ENCODE peak calls at places on chromosomes 7 and 10, in four cellular contexts. One of them, this sample, is unnamed. For H3K9me1, the result is how much of the 10 kb centered on the place peaks cover.

GRCh38 chr7:114784756-114785155 is 137.1 kb upstream of the MDFIC start:
- DNase-seq in IMR-90: no peak
- DNase-seq in K562: no peak
- DNase-seq in keratinocyte: peak
- DNase-seq in this sample: no peak

GRCh38 chr7:44145419-44145968 is 4.4 kb upstream of the MYL7 start:
- DNase-seq in IMR-90: no peak
- DNase-seq in K562: peak
- DNase-seq in keratinocyte: no peak
- DNase-seq in this sample: no peak

GRCh38 chr10:4931587-4931986 is 31.6 kb upstream of the AKR1C1 start:
- DNase-seq in IMR-90: no peak
- DNase-seq in K562: no peak
- DNase-seq in keratinocyte: no peak
- DNase-seq in this sample: no peak

GRCh38 chr7:121753965-121754364 is 119.0 kb upstream of the PTPRZ1 start:
- DNase-seq in IMR-90: no peak
- DNase-seq in K562: no peak
- DNase-seq in keratinocyte: no peak
- DNase-seq in this sample: no peak

GRCh38 chr7:95798401-95798930 is 26.1 kb downstream of the DYNC1I1 start:
- DNase-seq in IMR-90: no peak
- DNase-seq in K562: no peak
- DNase-seq in keratinocyte: no peak
- DNase-seq in this sample: peak

GRCh38 chr10:57162231-57162630 is 801.2 kb upstream of the ZWINT start:
- DNase-seq in IMR-90: no peak
- DNase-seq in K562: no peak
- DNase-seq in keratinocyte: no peak
- DNase-seq in this sample: no peak

GRCh38 chr10:93458821-93459257 is 23.3 kb downstream of the MYOF start:
- DNase-seq in IMR-90: peak
- DNase-seq in K562: no peak
- DNase-seq in keratinocyte: peak
- DNase-seq in this sample: peak

GRCh38 chr10:5944389-5945202 is 32.7 kb downstream of the IL15RA start:
- DNase-seq in IMR-90: peak
- DNase-seq in K562: no peak
- DNase-seq in keratinocyte: peak
- DNase-seq in this sample: peak

GRCh38 chr7:36686499-36686898 is 37.8 kb downstream of the AOAH start:
- DNase-seq in IMR-90: peak
- DNase-seq in K562: no peak
- DNase-seq in keratinocyte: peak
- DNase-seq in this sample: no peak

GRCh38 chr7:138666385-138666784 is 34.8 kb downstream of the SVOPL start:
- DNase-seq in IMR-90: no peak
- DNase-seq in K562: no peak
- DNase-seq in keratinocyte: no peak
- DNase-seq in this sample: no peak

GRCh38 chr10:36488579-36488978 is 636.8 kb upstream of the ANKRD30A start:
- DNase-seq in IMR-90: no peak
- DNase-seq in K562: no peak
- DNase-seq in keratinocyte: no peak
- DNase-seq in this sample: peak

GRCh38 chr7:38321515-38321944 is 48.1 kb upstream of the TARP start:
- DNase-seq in IMR-90: peak
- DNase-seq in K562: no peak
- DNase-seq in keratinocyte: no peak
- DNase-seq in this sample: no peak

GRCh38 chr10:63143984-63144383 is 10.9 kb downstream of the NRBF2 start:
- DNase-seq in IMR-90: no peak
- DNase-seq in K562: no peak
- DNase-seq in keratinocyte: no peak
- DNase-seq in this sample: no peak

GRCh38 chr7:116598278-116598677 is 73.4 kb downstream of the CAV1 start:
- DNase-seq in IMR-90: no peak
- DNase-seq in K562: peak
- DNase-seq in keratinocyte: no peak
- DNase-seq in this sample: no peak

GRCh38 chr7:45579386-45579785 is 5.2 kb downstream of the ADCY1 start:
- DNase-seq in IMR-90: no peak
- DNase-seq in K562: peak
- DNase-seq in keratinocyte: no peak
- DNase-seq in this sample: no peak

GRCh38 chr10:76649723-76650127 is 987.9 kb downstream of the KCNMA1 start:
- DNase-seq in IMR-90: peak
- DNase-seq in K562: no peak
- DNase-seq in keratinocyte: no peak
- DNase-seq in this sample: no peak

GRCh38 chr7:74256446-74257408 is 2.5 kb upstream of the RFC2 start:
- DNase-seq in IMR-90: peak
- DNase-seq in K562: no peak
- DNase-seq in keratinocyte: no peak
- DNase-seq in this sample: peak

GRCh38 chr10:129954916-129955315 is 9.2 kb downstream of the EBF3 start:
- DNase-seq in IMR-90: no peak
- DNase-seq in K562: no peak
- DNase-seq in keratinocyte: no peak
- DNase-seq in this sample: no peak

GRCh38 chr7:77409739-77410545 is 6.2 kb downstream of the GSAP start:
- DNase-seq in IMR-90: peak
- DNase-seq in K562: no peak
- DNase-seq in keratinocyte: peak
- DNase-seq in this sample: no peak

GRCh38 chr7:141649865-141650499 is 52.0 kb downstream of the DENND11 start:
- DNase-seq in IMR-90: peak
- DNase-seq in K562: peak
- DNase-seq in keratinocyte: peak
- DNase-seq in this sample: peak

GRCh38 chr10:31102421-31102820 is 70.8 kb upstream of the ZNF438 start:
- DNase-seq in IMR-90: no peak
- DNase-seq in K562: no peak
- DNase-seq in keratinocyte: no peak
- DNase-seq in this sample: no peak

GRCh38 chr10:118151461-118151860 is 104.7 kb upstream of the RAB11FIP2 start:
- DNase-seq in IMR-90: no peak
- DNase-seq in K562: no peak
- DNase-seq in keratinocyte: no peak
- DNase-seq in this sample: no peak

DNA sequence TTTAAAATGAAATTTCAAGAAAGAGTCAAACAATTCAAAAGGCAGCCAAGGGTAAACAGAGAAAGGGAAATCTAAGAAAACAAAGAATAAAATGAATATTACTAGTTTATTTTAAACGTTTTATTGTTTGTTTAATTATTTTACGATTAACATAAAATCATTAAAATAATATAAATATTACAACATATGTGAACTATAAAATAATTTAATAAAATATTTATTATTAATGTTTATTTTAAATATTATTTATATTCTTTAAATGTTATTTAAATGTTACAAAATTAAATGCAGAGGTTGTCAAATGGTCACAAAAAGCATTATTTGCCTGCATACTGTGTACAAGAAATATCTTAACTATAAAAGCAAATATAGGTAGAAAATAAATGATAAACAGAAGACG is 786.7 kb upstream of the GHITM start:
- DNase-seq in IMR-90: no peak
- DNase-seq in K562: no peak
- DNase-seq in keratinocyte: no peak
- DNase-seq in this sample: no peak
- H3K9me1 ChIP-seq in IMR-90: under half
- H3K9me1 ChIP-seq in K562: under half
- H3K9me1 ChIP-seq in keratinocyte: under half
- H3K9me1 ChIP-seq in this sample: under half

GRCh38 chr10:86651021-86651471 is 3.3 kb upstream of the OPN4 start:
- DNase-seq in IMR-90: no peak
- DNase-seq in K562: no peak
- DNase-seq in keratinocyte: no peak
- DNase-seq in this sample: no peak
- H3K9me1 ChIP-seq in IMR-90: under half
- H3K9me1 ChIP-seq in K562: under half
- H3K9me1 ChIP-seq in keratinocyte: under half
- H3K9me1 ChIP-seq in this sample: under half

GRCh38 chr10:43355749-43356371 is 15.6 kb upstream of the FXYD4 start:
- DNase-seq in IMR-90: no peak
- DNase-seq in K562: no peak
- DNase-seq in keratinocyte: peak
- DNase-seq in this sample: no peak

GRCh38 chr10:43352951-43353350 is 18.5 kb upstream of the FXYD4 start:
- DNase-seq in IMR-90: no peak
- DNase-seq in K562: no peak
- DNase-seq in keratinocyte: no peak
- DNase-seq in this sample: no peak

GRCh38 chr10:43354325-43354635 is 17.2 kb upstream of the FXYD4 start:
- DNase-seq in IMR-90: no peak
- DNase-seq in K562: peak
- DNase-seq in keratinocyte: no peak
- DNase-seq in this sample: no peak

GRCh38 chr10:43353495-43354324 is 17.7 kb upstream of the FXYD4 start:
- DNase-seq in IMR-90: no peak
- DNase-seq in K562: no peak
- DNase-seq in keratinocyte: no peak
- DNase-seq in this sample: peak

GRCh38 chr10:43354879-43355380 is 16.5 kb upstream of the FXYD4 start:
- DNase-seq in IMR-90: no peak
- DNase-seq in K562: no peak
- DNase-seq in keratinocyte: no peak
- DNase-seq in this sample: no peak
- H3K9me1 ChIP-seq in IMR-90: under half
- H3K9me1 ChIP-seq in K562: under half
- H3K9me1 ChIP-seq in keratinocyte: under half
- H3K9me1 ChIP-seq in this sample: under half

GRCh38 chr10:91462423-91462822 is 52.3 kb downstream of the HECTD2 start:
- DNase-seq in IMR-90: peak
- DNase-seq in K562: no peak
- DNase-seq in keratinocyte: no peak
- DNase-seq in this sample: peak
- H3K9me1 ChIP-seq in IMR-90: under half
- H3K9me1 ChIP-seq in K562: under half
- H3K9me1 ChIP-seq in keratinocyte: under half
- H3K9me1 ChIP-seq in this sample: under half

GRCh38 chr7:64562246-64562620 is 638 bp downstream of the ZNF680 start:
- DNase-seq in IMR-90: no peak
- DNase-seq in K562: no peak
- DNase-seq in keratinocyte: no peak
- DNase-seq in this sample: no peak
- H3K9me1 ChIP-seq in IMR-90: under half
- H3K9me1 ChIP-seq in K562: under half
- H3K9me1 ChIP-seq in keratinocyte: under half
- H3K9me1 ChIP-seq in this sample: under half

GRCh38 chr10:122242266-122242665 is 28.8 kb upstream of the BTBD16 start:
- DNase-seq in IMR-90: no peak
- DNase-seq in K562: no peak
- DNase-seq in keratinocyte: no peak
- DNase-seq in this sample: no peak
- H3K9me1 ChIP-seq in IMR-90: under half
- H3K9me1 ChIP-seq in K562: under half
- H3K9me1 ChIP-seq in keratinocyte: under half
- H3K9me1 ChIP-seq in this sample: under half

GRCh38 chr7:4815609-4816418 is 40.4 kb downstream of the AP5Z1 start:
- DNase-seq in IMR-90: no peak
- DNase-seq in K562: no peak
- DNase-seq in keratinocyte: no peak
- DNase-seq in this sample: no peak
- H3K9me1 ChIP-seq in IMR-90: under half
- H3K9me1 ChIP-seq in K562: under half
- H3K9me1 ChIP-seq in keratinocyte: under half
- H3K9me1 ChIP-seq in this sample: under half

DNA sequence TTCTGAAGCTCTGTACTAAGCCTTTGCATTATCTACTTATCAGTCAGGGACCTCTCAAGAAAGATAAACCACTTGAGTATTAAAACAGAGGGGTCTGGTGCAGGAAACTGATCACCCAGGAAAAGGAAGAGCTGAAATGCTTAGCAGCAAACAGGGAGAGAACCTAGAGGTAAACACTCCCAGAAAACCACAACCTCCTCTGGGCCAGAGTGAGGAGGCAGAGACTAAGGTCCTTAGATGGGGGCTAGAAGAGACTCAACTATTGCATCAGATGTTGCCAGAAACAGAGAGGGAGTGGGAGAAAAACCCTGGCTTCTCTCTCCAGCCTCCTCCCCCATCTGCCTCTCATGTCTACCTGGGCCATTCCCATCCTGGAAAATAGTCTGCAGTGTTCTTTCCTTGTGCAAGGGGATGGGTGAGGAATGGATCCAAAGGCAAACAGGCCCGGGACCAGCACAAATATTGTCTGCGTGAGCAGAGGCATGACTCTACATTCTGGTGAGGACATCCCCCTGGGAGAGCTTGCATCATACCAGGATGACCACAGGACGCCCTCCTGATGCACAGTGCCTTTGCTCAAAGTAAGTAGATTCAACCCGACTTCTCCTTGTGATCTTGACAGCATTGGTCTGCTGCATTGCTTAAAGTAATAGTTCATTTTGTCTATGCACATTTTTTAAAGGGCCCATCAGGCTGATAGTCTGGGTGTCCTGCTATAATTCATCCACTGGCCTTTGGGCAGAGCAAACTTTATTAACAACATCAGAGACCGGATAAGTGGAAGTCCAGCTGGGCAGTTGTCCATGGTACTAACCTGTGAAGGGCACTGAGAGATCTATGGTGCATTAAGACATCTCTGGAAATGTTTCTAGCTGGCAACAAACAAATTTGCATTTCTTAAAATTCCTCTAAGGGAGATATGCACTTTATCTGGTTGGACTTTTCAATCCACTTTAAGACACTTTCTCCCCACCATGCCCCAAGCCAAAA is 22.4 kb upstream of the ODAD2 start:
- DNase-seq in IMR-90: no peak
- DNase-seq in K562: no peak
- DNase-seq in keratinocyte: no peak
- DNase-seq in this sample: no peak
- H3K9me1 ChIP-seq in IMR-90: under half
- H3K9me1 ChIP-seq in K562: under half
- H3K9me1 ChIP-seq in keratinocyte: under half
- H3K9me1 ChIP-seq in this sample: under half